ENCODE peak calls at places on chromosomes 13 and 19, in six cellular contexts. I is mucosa of descending colon; H is AG10803; S is mucosa of gallbladder; L is RCC 7860; O is activated CD8-positive, alpha-beta memory T cell treated with anti-CD3 and anti-CD28 coated beads for 48 hours. W is an unnamed sample.

GRCh38 chr19:3366104-3366760 is at the start of gene NFIC:
- DNase-seq in L (peak; percentile 59), O (no peak), S (peak; percentile 67), I (peak; percentile 76), H (peak; percentile 88), W (no peak)

GRCh38 chr19:23509686-23510450 is 114.6 kb upstream of the ZNF91 start:
- DNase-seq in H (no peak), L (no peak), S (no peak), O (no peak), I (no peak), W (no peak)

GRCh38 chr19:3196933-3197205 is 11.1 kb downstream of the NCLN start:
- DNase-seq in O (no peak), S (no peak), H (no peak), L (no peak), I (no peak), W (no peak)

GRCh38 chr13:95206116-95206515 is 95.1 kb downstream of the ABCC4 start:
- DNase-seq in I (no peak), L (no peak), S (no peak), H (no peak), O (no peak), W (no peak)

GRCh38 chr13:27319404-27319803 is 48.8 kb downstream of the RASL11A start:
- DNase-seq in S (no peak), I (no peak), O (no peak), L (no peak), H (no peak), W (no peak)

GRCh38 chr13:56864451-56864850 is 276.3 kb upstream of the PRR20A start:
- DNase-seq in S (no peak), I (no peak), O (no peak), L (no peak), H (no peak), W (no peak)

GRCh38 chr19:7442423-7442822 is 46.4 kb downstream of the PEX11G start:
- DNase-seq in O (no peak), S (no peak), L (no peak), I (no peak), H (peak; percentile 5), W (no peak)

GRCh38 chr13:41613984-41614581 is 156.7 kb downstream of the RGCC start:
- DNase-seq in O (no peak), S (peak; percentile 38), H (peak; percentile 96), L (no peak), I (no peak), W (no peak)

GRCh38 chr19:8611890-8612806 is 1.6 kb upstream of the ADAMTS10 start:
- DNase-seq in S (peak; percentile 41), I (peak; percentile 48), O (no peak), H (peak; percentile 79), L (peak; percentile 10), W (no peak)

GRCh38 chr19:10353793-10354391 is 14.5 kb upstream of the ICAM3 start:
- DNase-seq in S (no peak), O (no peak), L (no peak), I (no peak), H (no peak), W (no peak)

GRCh38 chr19:21084343-21084742 is 2.3 kb downstream of the ZNF714 start:
- DNase-seq in S (no peak), O (no peak), H (peak; percentile 67), L (peak; percentile 72), I (no peak), W (no peak)

GRCh38 chr19:934865-935422 is 9.1 kb downstream of the ARID3A start:
- DNase-seq in H (peak; percentile 76), L (no peak), O (no peak), I (peak; percentile 91), S (peak; percentile 88), W (no peak)

GRCh38 chr13:35531551-35531950 is 55.1 kb upstream of the MAB21L1 start:
- DNase-seq in H (no peak), L (no peak), O (no peak), I (no peak), S (no peak), W (no peak)

GRCh38 chr13:101423872-101424271 is 7.6 kb upstream of the NALCN start:
- DNase-seq in L (no peak), I (no peak), S (no peak), H (no peak), O (no peak), W (no peak)

GRCh38 chr19:12994701-12995595 is at the start of gene NFIX:
- DNase-seq in O (no peak), S (peak; percentile 54), H (peak; percentile 68), I (peak; percentile 82), L (peak; percentile 24), W (peak; percentile 33)

GRCh38 chr19:39506944-39507714 is 7.8 kb upstream of the SELENOV start:
- DNase-seq in H (peak; percentile 51), O (peak; percentile 23), I (peak; percentile 49), L (no peak), S (no peak), W (peak; percentile 78)

GRCh38 chr13:20977394-20977793 is 74.8 kb upstream of the XPO4 start:
- DNase-seq in H (no peak), L (no peak), I (no peak), S (no peak), O (no peak), W (no peak)

GRCh38 chr13:44698076-44698475 is 121.9 kb upstream of the TSC22D1 start:
- DNase-seq in I (no peak), H (no peak), L (no peak), S (no peak), O (no peak), W (no peak)

GRCh38 chr19:3455393-3455955 is 24.9 kb downstream of the SMIM24 start:
- DNase-seq in S (no peak), I (no peak), L (no peak), H (no peak), O (no peak), W (no peak)

GRCh38 chr13:112892759-112893569 is 76.0 kb upstream of the MCF2L start:
- DNase-seq in S (peak; percentile 79), L (peak; percentile 53), I (peak; percentile 68), O (no peak), H (no peak), W (peak; percentile 35)

GRCh38 chr19:9877775-9878510 is 42.8 kb downstream of the PIN1 start:
- DNase-seq in S (no peak), O (no peak), L (peak; percentile 23), I (no peak), H (peak; percentile 37), W (no peak)

GRCh38 chr13:97028441-97029299 is 34.4 kb upstream of the OXGR1 start:
- DNase-seq in L (no peak), S (peak; percentile 59), H (peak; percentile 41), I (peak; percentile 43), O (no peak), W (peak; percentile 20)

GRCh38 chr13:98941118-98941517 is 36.7 kb downstream of the DOCK9 start:
- DNase-seq in H (no peak), I (no peak), O (no peak), L (no peak), S (no peak), W (no peak)

GRCh38 chr13:44934724-44935123 is 54.5 kb downstream of the NUFIP1 start:
- DNase-seq in O (no peak), L (peak; percentile 64), S (no peak), I (no peak), H (peak; percentile 77), W (no peak)

GRCh38 chr19:18650048-18650435 is 13.2 kb downstream of the KLHL26 start:
- DNase-seq in L (no peak), I (no peak), H (peak; percentile 33), O (no peak), S (peak; percentile 59), W (no peak)

GRCh38 chr19:8698433-8699063 is at the start of gene ACTL9:
- DNase-seq in S (no peak), H (no peak), O (no peak), I (no peak), L (no peak), W (no peak)

GRCh38 chr13:79289557-79289956 is 116.5 kb downstream of the RBM26 start:
- DNase-seq in L (no peak), S (no peak), O (no peak), I (no peak), H (no peak), W (no peak)

GRCh38 chr19:512548-513365 is 5.5 kb downstream of the TPGS1 start:
- DNase-seq in L (no peak), H (no peak), O (no peak), S (no peak), I (peak; percentile 40), W (no peak)

GRCh38 chr13:66933994-66934393 is 296.1 kb downstream of the PCDH9 start:
- DNase-seq in S (no peak), H (peak; percentile 29), I (no peak), L (peak; percentile 88), O (no peak), W (no peak)

GRCh38 chr19:4707956-4708650 is 15.5 kb downstream of the DPP9 start:
- DNase-seq in S (no peak), I (no peak), L (no peak), H (peak; percentile 45), O (no peak), W (no peak)

GRCh38 chr19:18557474-18558201 is at the start of gene KXD1:
- DNase-seq in I (peak; percentile 96), S (peak; percentile 99), O (peak; percentile 90), L (peak; percentile 94), H (peak; percentile 99), W (peak; percentile 95)

GRCh38 chr13:111468037-111468959 is 147.9 kb downstream of the TEX29 start:
- DNase-seq in H (no peak), L (no peak), S (no peak), I (no peak), O (no peak), W (no peak)

GRCh38 chr13:30872685-30873443 is 33.2 kb upstream of the MEDAG start:
- DNase-seq in H (peak; percentile 82), I (no peak), S (no peak), L (peak; percentile 60), O (no peak), W (no peak)

GRCh38 chr13:57629821-57630235 is 1.7 kb upstream of the PCDH17 start:
- DNase-seq in L (no peak), O (no peak), H (peak; percentile 64), S (peak; percentile 92), I (peak; percentile 49), W (no peak)

GRCh38 chr19:51980116-51980736 is 6.4 kb downstream of the ZNF350 start:
- DNase-seq in O (no peak), I (no peak), H (peak; percentile 12), L (no peak), S (no peak), W (no peak)

W was measured in GM18507.